ENCODE peak calls at places on chromosomes 12 and 14, in six cellular contexts. G, K, C, L, J and M are unnamed samples.
A peak's percentile ranks its signal among the peaks of the same experiment; 100 is the strongest.

GRCh38 chr12:124883263-124883876 is 19.7 kb upstream of the SCARB1 start:
- DNase-seq in G (no peak), K (no peak), C (no peak), L (no peak), J (no peak), M (no peak)

GRCh38 chr14:49892301-49892635 is 614 bp upstream of the ARF6 start:
- DNase-seq in G (peak; percentile 60), K (peak; percentile 91), C (no peak), L (peak; percentile 74), J (peak; percentile 51), M (peak; percentile 57)

GRCh38 chr14:60922050-60922449 is 58.8 kb downstream of the TRMT5 start:
- DNase-seq in G (no peak), K (peak; percentile 33), C (no peak), L (no peak), J (no peak), M (no peak)

GRCh38 chr12:50006754-50007442 is 18.4 kb downstream of the RACGAP1 start:
- DNase-seq in G (no peak), K (peak; percentile 30), C (no peak), L (no peak), J (no peak), M (no peak)

GRCh38 chr12:78641837-78642423 is 222.6 kb upstream of the SYT1 start:
- DNase-seq in G (peak; percentile 19), K (peak; percentile 51), C (no peak), L (no peak), J (no peak), M (no peak)

GRCh38 chr12:70784042-70784668 is 136.4 kb downstream of the PTPRR start:
- DNase-seq in G (no peak), K (no peak), C (peak; percentile 77), L (no peak), J (no peak), M (no peak)

GRCh38 chr12:68286396-68286795 is 33.0 kb upstream of the IL22 start:
- DNase-seq in G (no peak), K (no peak), C (no peak), L (no peak), J (no peak), M (no peak)

GRCh38 chr12:102069707-102070106 is 7.9 kb upstream of the WASHC3 start:
- DNase-seq in G (no peak), K (no peak), C (no peak), L (no peak), J (no peak), M (no peak)

GRCh38 chr12:123075591-123076171 is 75.2 kb downstream of the PITPNM2 start:
- DNase-seq in G (peak; percentile 82), K (no peak), C (peak; percentile 85), L (no peak), J (no peak), M (no peak)

GRCh38 chr14:34035177-34035933 is 84.5 kb upstream of the EGLN3 start:
- DNase-seq in G (no peak), K (no peak), C (no peak), L (no peak), J (no peak), M (no peak)

GRCh38 chr14:87628129-87628528 is 364.9 kb downstream of the GALC start:
- DNase-seq in G (peak; percentile 63), K (peak; percentile 89), C (no peak), L (peak; percentile 96), J (no peak), M (peak; percentile 11)

GRCh38 chr12:25388216-25388615 is 137.5 kb upstream of the KRAS start:
- DNase-seq in G (no peak), K (no peak), C (no peak), L (no peak), J (no peak), M (no peak)

GRCh38 chr12:57543666-57544065 is 3.3 kb downstream of the DCTN2 start:
- DNase-seq in G (no peak), K (no peak), C (no peak), L (peak; percentile 24), J (no peak), M (no peak)

GRCh38 chr14:60101801-60102200 is 10.1 kb downstream of the PCNX4 start:
- DNase-seq in G (no peak), K (no peak), C (no peak), L (no peak), J (no peak), M (no peak)

GRCh38 chr12:111529424-111530368 is 69.4 kb downstream of the ATXN2 start:
- DNase-seq in G (peak; percentile 84), K (peak; percentile 59), C (peak; percentile 90), L (peak; percentile 21), J (peak; percentile 10), M (peak; percentile 14)

GRCh38 chr12:48106574-48107251 is 834 bp upstream of the SENP1 start:
- DNase-seq in G (no peak), K (no peak), C (no peak), L (no peak), J (no peak), M (no peak)

GRCh38 chr12:20342111-20342510 is 26.2 kb upstream of the PDE3A start:
- DNase-seq in G (no peak), K (peak; percentile 16), C (no peak), L (peak; percentile 45), J (no peak), M (peak; percentile 41)

GRCh38 chr14:81275305-81275950 is 54.7 kb upstream of the GTF2A1 start:
- DNase-seq in G (no peak), K (no peak), C (peak; percentile 73), L (no peak), J (no peak), M (no peak)

GRCh38 chr12:53575502-53576264 is 50.5 kb downstream of the ATF7 start:
- DNase-seq in G (no peak), K (peak; percentile 75), C (no peak), L (no peak), J (peak; percentile 32), M (peak; percentile 75)

GRCh38 chr12:49798248-49798647 is 30.0 kb downstream of the NCKAP5L start:
- DNase-seq in G (no peak), K (no peak), C (peak; percentile 52), L (no peak), J (no peak), M (no peak)

GRCh38 chr14:63745858-63746425 is 18.1 kb upstream of the SGPP1 start:
- DNase-seq in G (no peak), K (no peak), C (no peak), L (no peak), J (no peak), M (no peak)

GRCh38 chr12:98325003-98325402 is 190.4 kb upstream of the TMPO start:
- DNase-seq in G (no peak), K (no peak), C (no peak), L (no peak), J (no peak), M (no peak)

GRCh38 chr14:97866664-97867063 is 1069.5 kb downstream of the VRK1 start:
- DNase-seq in G (peak; percentile 57), K (no peak), C (no peak), L (no peak), J (no peak), M (no peak)

GRCh38 chr12:99045158-99045557 is 400.1 kb downstream of the APAF1 start:
- DNase-seq in G (no peak), K (no peak), C (no peak), L (no peak), J (no peak), M (no peak)